ENCODE peak calls at places on chromosomes 5 and 9, in eight cellular contexts. K, T, F, Y, G, A, E and S are unnamed samples. For H3K27me3, the result is how much of the 10 kb centered on the place peaks cover.

GRCh38 chr5:138874771-138875628 is at the start of gene LRRTM2:
- DNase-seq in K (peak), T (no peak), F (peak), Y (no peak), G (peak), A (no peak), E (no peak), S (no peak)

GRCh38 chr5:81207009-81207408 is 26.1 kb upstream of the CKMT2 start:
- DNase-seq in K (no peak), T (no peak), F (peak), Y (no peak), G (peak), A (peak), E (no peak), S (no peak)

GRCh38 chr5:161286066-161286655 is 260.4 kb downstream of the GABRB2 start:
- DNase-seq in K (no peak), T (no peak), F (no peak), Y (no peak), G (no peak), A (no peak), E (no peak), S (no peak)

GRCh38 chr9:3023449-3023848 is 179.6 kb upstream of the PUM3 start:
- DNase-seq in K (no peak), T (no peak), F (no peak), Y (no peak), G (no peak), A (no peak), E (no peak), S (no peak)

GRCh38 chr5:177043114-177043513 is 20.6 kb downstream of the ZNF346 start:
- DNase-seq in K (no peak), T (no peak), F (no peak), Y (no peak), G (no peak), A (no peak), E (no peak), S (no peak)

GRCh38 chr5:139283252-139284166 is 10.0 kb upstream of the MATR3 start:
- DNase-seq in K (no peak), T (no peak), F (no peak), Y (no peak), G (no peak), A (peak), E (no peak), S (no peak)

GRCh38 chr9:131669234-131670172 is 70.4 kb downstream of the RAPGEF1 start:
- DNase-seq in K (no peak), T (no peak), F (no peak), Y (no peak), G (no peak), A (no peak), E (no peak), S (no peak)

GRCh38 chr9:266228-266627 is 51.6 kb downstream of the DOCK8 start:
- DNase-seq in K (no peak), T (no peak), F (no peak), Y (no peak), G (no peak), A (no peak), E (no peak), S (no peak)

GRCh38 chr5:53908752-53909151 is 348.3 kb downstream of the NDUFS4 start:
- DNase-seq in K (no peak), T (no peak), F (no peak), Y (no peak), G (no peak), A (no peak), E (no peak), S (no peak)

GRCh38 chr9:83932001-83932400 is 10.8 kb upstream of the KIF27 start:
- DNase-seq in K (no peak), T (no peak), F (no peak), Y (no peak), G (no peak), A (no peak), E (no peak), S (no peak)

GRCh38 chr9:134550584-134550983 is 91.0 kb upstream of the COL5A1 start:
- DNase-seq in K (peak), T (no peak), F (no peak), Y (no peak), G (peak), A (peak), E (no peak), S (no peak)

GRCh38 chr9:20980713-20981481 is 50.5 kb downstream of the HACD4 start:
- DNase-seq in K (no peak), T (no peak), F (peak), Y (no peak), G (no peak), A (no peak), E (no peak), S (no peak)

GRCh38 chr9:120918931-120919638 is 7.5 kb downstream of the TRAF1 start:
- DNase-seq in K (peak), T (no peak), F (no peak), Y (no peak), G (no peak), A (no peak), E (no peak), S (no peak)

GRCh38 chr5:120252839-120253238 is 211.3 kb upstream of the PRR16 start:
- DNase-seq in K (no peak), T (no peak), F (peak), Y (no peak), G (no peak), A (no peak), E (no peak), S (no peak)

GRCh38 chr9:95497772-95498171 is 19.0 kb downstream of the PTCH1 start:
- DNase-seq in K (no peak), T (no peak), F (peak), Y (no peak), G (no peak), A (no peak), E (no peak), S (no peak)

GRCh38 chr5:31161772-31162171 is 31.7 kb upstream of the CDH6 start:
- DNase-seq in K (no peak), T (no peak), F (no peak), Y (no peak), G (peak), A (no peak), E (no peak), S (no peak)

GRCh38 chr9:134965421-134965820 is 47.7 kb upstream of the FCN1 start:
- DNase-seq in K (no peak), T (no peak), F (no peak), Y (no peak), G (no peak), A (peak), E (no peak), S (no peak)

GRCh38 chr9:33044677-33045282 is 19.7 kb downstream of the DNAJA1 start:
- DNase-seq in K (no peak), T (peak), F (peak), Y (no peak), G (peak), A (peak), E (no peak), S (no peak)

GRCh38 chr5:9437741-9438240 is 108.1 kb downstream of the SEMA5A start:
- DNase-seq in K (no peak), T (no peak), F (peak), Y (no peak), G (no peak), A (no peak), E (peak), S (no peak)

GRCh38 chr9:112887377-112887776 is 3.3 kb downstream of the SLC46A2 start:
- DNase-seq in K (no peak), T (no peak), F (no peak), Y (no peak), G (peak), A (peak), E (no peak), S (no peak)

GRCh38 chr5:143126121-143127019 is 277.1 kb downstream of the NR3C1 start:
- DNase-seq in K (no peak), T (no peak), F (peak), Y (no peak), G (no peak), A (no peak), E (no peak), S (no peak)

GRCh38 chr5:108345541-108346171 is 36.2 kb downstream of the FBXL17 start:
- DNase-seq in K (no peak), T (no peak), F (peak), Y (no peak), G (peak), A (no peak), E (no peak), S (no peak)

GRCh38 chr9:127497656-127498290 is 46.5 kb downstream of the LRSAM1 start:
- DNase-seq in K (no peak), T (no peak), F (no peak), Y (no peak), G (no peak), A (no peak), E (no peak), S (no peak)

GRCh38 chr5:149133795-149134777 is 7.2 kb upstream of the ABLIM3 start:
- DNase-seq in K (no peak), T (peak), F (peak), Y (peak), G (no peak), A (no peak), E (peak), S (no peak)

GRCh38 chr5:65027149-65027548 is 258.4 kb downstream of the CWC27 start:
- DNase-seq in K (no peak), T (no peak), F (no peak), Y (no peak), G (no peak), A (no peak), E (no peak), S (no peak)

GRCh38 chr5:16135003-16135402 is 44.6 kb downstream of the MARCHF11 start:
- DNase-seq in K (no peak), T (no peak), F (no peak), Y (no peak), G (peak), A (no peak), E (no peak), S (no peak)

GRCh38 chr9:130479587-130479986 is 34.8 kb downstream of the ASS1 start:
- DNase-seq in K (no peak), T (no peak), F (no peak), Y (no peak), G (no peak), A (no peak), E (no peak), S (no peak)

GRCh38 chr5:139273572-139274264 is 19.8 kb upstream of the MATR3 start:
- DNase-seq in K (peak), T (peak), F (peak), Y (peak), G (peak), A (peak), E (peak), S (peak)

GRCh38 chr9:2040828-2041227 is 25.7 kb downstream of the SMARCA2 start:
- DNase-seq in K (no peak), T (no peak), F (no peak), Y (no peak), G (no peak), A (no peak), E (no peak), S (no peak)

GRCh38 chr9:111037744-111038335 is 430 bp downstream of the LPAR1 start:
- DNase-seq in K (peak), T (no peak), F (peak), Y (peak), G (peak), A (peak), E (peak), S (no peak)

GRCh38 chr5:42495908-42496307 is 72.7 kb downstream of the GHR start:
- DNase-seq in K (no peak), T (no peak), F (peak), Y (no peak), G (no peak), A (no peak), E (no peak), S (no peak)

GRCh38 chr5:34626036-34626435 is 30.1 kb upstream of the RAI14 start:
- DNase-seq in K (no peak), T (no peak), F (peak), Y (no peak), G (no peak), A (peak), E (no peak), S (no peak)

GRCh38 chr9:126326228-126327015 is at the start of gene MVB12B:
- DNase-seq in K (no peak), T (no peak), F (no peak), Y (peak), G (peak), A (peak), E (peak), S (peak)

GRCh38 chr5:10457682-10458574 is 16.2 kb downstream of the ROPN1L start:
- DNase-seq in K (no peak), T (no peak), F (no peak), Y (peak), G (peak), A (peak), E (peak), S (no peak)
- TF ChIP-seq CTCF in K (no peak), T (no peak), F (peak), Y (peak), G (peak), A (no peak), E (no peak), S (no peak)

DNA sequence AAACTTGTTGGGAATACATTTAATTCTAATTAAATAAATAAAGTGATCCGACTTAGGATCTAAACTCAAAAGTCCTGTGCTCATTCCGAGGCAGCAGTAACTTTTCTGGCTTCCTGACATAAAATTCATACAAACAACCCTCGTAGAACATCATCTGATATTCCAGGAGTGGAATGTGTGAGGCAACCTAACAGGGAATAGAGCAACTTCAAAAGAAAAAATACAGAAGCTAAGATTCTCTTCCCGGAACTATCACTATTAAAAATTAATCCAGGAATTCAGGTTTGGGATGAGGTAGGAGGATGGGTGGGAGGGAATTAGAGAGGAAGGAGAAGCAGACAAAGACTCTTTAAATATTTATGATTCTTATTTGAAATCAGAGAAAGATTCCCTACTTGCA is 32.9 kb upstream of the TRIO start:
- DNase-seq in K (no peak), T (no peak), F (peak), Y (no peak), G (no peak), A (no peak), E (no peak), S (no peak)
- H3K27ac ChIP-seq in K (no peak), T (no peak), F (peak), Y (no peak), G (no peak), A (no peak), E (no peak), S (no peak)

GRCh38 chr9:36008774-36009300 is 27.9 kb upstream of the RECK start:
- DNase-seq in K (no peak), T (peak), F (peak), Y (peak), G (peak), A (peak), E (peak), S (peak)
- H3K27me3 ChIP-seq in K (under half), T (under half), F (under half), Y (under half), G (half or more), A (half or more), E (under half), S (under half)

GRCh38 chr5:55176176-55176818 is 3.3 kb upstream of the CDC20B start:
- DNase-seq in K (no peak), T (peak), F (peak), Y (peak), G (peak), A (peak), E (no peak), S (no peak)
- TF ChIP-seq CTCF in K (peak), T (peak), F (no peak), Y (peak), G (peak), A (peak), E (no peak), S (no peak)

DNA sequence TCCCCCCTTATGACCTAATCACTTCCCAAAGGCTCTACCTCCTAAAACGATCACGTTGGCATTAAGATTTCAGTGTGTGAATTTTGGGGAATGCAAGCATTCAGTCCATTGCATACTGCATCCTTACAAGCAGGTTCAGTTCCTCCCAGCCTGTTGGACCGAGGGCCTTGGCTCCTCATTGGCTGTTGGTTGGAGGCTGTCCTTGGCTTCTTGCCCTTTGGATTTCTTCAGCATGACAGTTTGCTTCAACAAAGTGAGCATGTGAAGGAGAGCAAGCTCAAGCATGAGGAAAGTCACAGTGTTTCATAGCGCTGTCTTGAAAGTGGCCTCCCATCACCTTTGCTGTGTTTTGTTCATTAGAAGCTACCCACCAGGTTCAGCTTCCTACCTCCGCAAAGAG is 109.5 kb downstream of the GADD45G start:
- DNase-seq in K (no peak), T (no peak), F (peak), Y (no peak), G (no peak), A (no peak), E (no peak), S (no peak)
- H3K27ac ChIP-seq in K (no peak), T (no peak), F (no peak), Y (no peak), G (no peak), A (no peak), E (no peak), S (no peak)